ENCODE peak calls at places on chromosomes 16 and 17, in seven cellular contexts. Y, D, Q, G, R, Z and N are unnamed samples. For H3K79me2, the result is how much of the 10 kb centered on the place peaks cover.

GRCh38 chr17:28216528-28216927 is 102.5 kb upstream of the TMEM97 start:
- DNase-seq in Y (peak), D (no peak), Q (no peak), G (peak), R (peak), Z (no peak), N (no peak)

GRCh38 chr17:59512844-59513383 is 52.5 kb upstream of the DHX40 start:
- DNase-seq in Y (no peak), D (no peak), Q (no peak), G (no peak), R (no peak), Z (no peak), N (no peak)

GRCh38 chr16:19472487-19472886 is 49.4 kb downstream of the GDE1 start:
- DNase-seq in Y (no peak), D (no peak), Q (no peak), G (no peak), R (no peak), Z (no peak), N (no peak)

GRCh38 chr16:84527486-84528269 is 23.2 kb upstream of the MEAK7 start:
- DNase-seq in Y (no peak), D (no peak), Q (no peak), G (no peak), R (no peak), Z (no peak), N (no peak)

GRCh38 chr16:78768723-78769122 is 669.3 kb downstream of the WWOX start:
- DNase-seq in Y (no peak), D (no peak), Q (no peak), G (no peak), R (no peak), Z (no peak), N (peak)

GRCh38 chr17:38605852-38606645 is at the start of gene SRCIN1:
- DNase-seq in Y (no peak), D (peak), Q (peak), G (peak), R (peak), Z (no peak), N (peak)

GRCh38 chr16:68539704-68540370 is 746 bp downstream of the ZFP90 start:
- DNase-seq in Y (peak), D (no peak), Q (peak), G (peak), R (peak), Z (no peak), N (peak)

GRCh38 chr17:39621523-39622379 is 5.0 kb upstream of the PPP1R1B start:
- DNase-seq in Y (peak), D (peak), Q (peak), G (peak), R (peak), Z (no peak), N (peak)

GRCh38 chr16:27311449-27311831 is 2.3 kb upstream of the IL4R start:
- DNase-seq in Y (no peak), D (no peak), Q (no peak), G (no peak), R (peak), Z (no peak), N (no peak)

GRCh38 chr17:4506180-4506814 is 7.6 kb downstream of the SPNS2 start:
- DNase-seq in Y (no peak), D (no peak), Q (no peak), G (no peak), R (no peak), Z (no peak), N (no peak)

GRCh38 chr17:58089111-58089510 is 5.9 kb downstream of the DYNLL2 start:
- DNase-seq in Y (no peak), D (no peak), Q (no peak), G (no peak), R (no peak), Z (no peak), N (no peak)

GRCh38 chr17:37789166-37789565 is 44.3 kb upstream of the HNF1B start:
- DNase-seq in Y (no peak), D (no peak), Q (no peak), G (no peak), R (no peak), Z (no peak), N (no peak)

GRCh38 chr16:85613609-85614337 is 651 bp downstream of the GSE1 start:
- DNase-seq in Y (peak), D (peak), Q (peak), G (peak), R (peak), Z (no peak), N (peak)

GRCh38 chr17:16932611-16933010 is 39.3 kb downstream of the TNFRSF13B start:
- DNase-seq in Y (no peak), D (no peak), Q (no peak), G (no peak), R (no peak), Z (no peak), N (no peak)

GRCh38 chr17:21209511-21210175 is 4.3 kb downstream of the TMEM11 start:
- DNase-seq in Y (no peak), D (no peak), Q (no peak), G (no peak), R (peak), Z (no peak), N (no peak)

GRCh38 chr17:39015546-39015935 is 48.3 kb upstream of the FBXO47 start:
- DNase-seq in Y (no peak), D (no peak), Q (no peak), G (no peak), R (no peak), Z (no peak), N (no peak)

DNA sequence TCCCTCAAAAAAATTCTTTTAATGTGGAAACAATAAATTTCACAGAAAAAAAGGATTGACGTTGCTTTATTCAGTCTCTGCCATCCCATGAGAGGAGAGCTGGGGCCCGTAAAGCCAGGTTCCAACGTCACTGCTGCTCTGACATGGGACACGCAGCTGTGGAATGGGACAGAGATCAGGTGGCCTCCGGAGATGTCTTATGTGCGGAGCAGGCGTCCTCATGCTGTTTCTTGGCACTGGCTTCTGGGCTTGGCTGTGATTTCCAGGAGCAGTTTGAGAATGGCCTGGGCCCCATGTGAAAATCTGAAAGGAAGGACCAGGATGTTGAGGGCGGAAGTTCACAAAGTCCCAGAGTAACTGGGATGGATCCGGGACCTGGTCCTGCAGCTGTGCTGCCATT is 32.4 kb downstream of the NDEL1 start:
- DNase-seq in Y (no peak), D (no peak), Q (no peak), G (no peak), R (no peak), Z (no peak), N (no peak)
- H3K79me2 ChIP-seq in Y (under half), D (under half), Q (under half), G (under half), R (half or more), Z (under half), N (under half)

DNA sequence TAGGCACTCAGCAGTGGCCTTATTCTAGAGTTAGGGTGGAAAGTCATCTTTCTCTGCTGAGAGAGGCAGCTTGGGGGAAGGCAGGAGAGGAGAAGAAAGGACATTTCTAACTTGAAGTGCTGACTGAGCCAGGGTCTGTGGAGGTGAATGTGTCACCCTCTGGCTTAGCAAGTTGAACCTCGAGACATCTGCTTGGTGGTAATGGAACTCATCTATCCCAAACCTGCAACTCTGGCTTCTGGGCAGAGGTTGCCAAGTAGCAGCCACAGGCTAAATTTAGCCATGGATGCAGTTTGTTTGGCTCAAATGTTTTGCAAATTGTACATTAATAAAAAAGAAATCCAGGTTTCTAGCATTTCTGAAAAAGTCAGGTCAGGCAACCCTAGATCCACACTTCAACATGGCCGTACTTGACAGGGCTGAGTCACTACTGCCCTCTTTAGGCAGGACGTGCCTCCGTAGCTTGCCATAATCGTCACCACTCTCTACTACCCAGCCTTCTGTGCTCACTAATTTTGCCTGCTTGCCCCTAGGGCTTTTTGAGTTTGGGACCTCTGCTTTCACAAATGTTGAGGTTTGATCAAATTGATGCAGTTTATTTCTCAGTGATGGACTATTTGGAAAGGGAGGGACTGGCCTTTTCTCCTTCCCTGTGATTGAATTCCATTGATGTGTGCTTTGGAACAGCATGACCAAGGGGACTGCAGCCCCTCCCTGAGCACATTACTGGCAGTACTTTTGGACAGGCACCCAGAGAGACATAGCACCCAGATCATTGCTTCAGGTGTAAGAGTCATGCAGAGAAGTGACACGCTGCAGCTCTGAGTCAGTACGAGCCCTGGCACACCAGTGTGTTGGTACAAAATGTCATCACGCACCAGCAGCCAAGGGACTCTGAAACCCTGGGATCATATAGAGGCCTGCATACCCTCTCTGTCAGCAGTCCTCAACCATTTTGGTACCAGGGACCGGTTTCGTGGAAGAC is 5.2 kb downstream of the CDH13 start:
- DNase-seq in Y (peak), D (no peak), Q (no peak), G (peak), R (no peak), Z (no peak), N (peak)
- H3K4me3 ChIP-seq in Y (no peak), D (no peak), Q (no peak), G (no peak), R (no peak), Z (no peak), N (no peak)

GRCh38 chr16:1964046-1964505 is 550 bp downstream of the RPS2 start:
- DNase-seq in Y (peak), D (peak), Q (peak), G (no peak), R (peak), Z (no peak), N (peak)
- H3K79me2 ChIP-seq in Y (half or more), D (half or more), Q (half or more), G (under half), R (half or more), Z (half or more), N (half or more)

DNA sequence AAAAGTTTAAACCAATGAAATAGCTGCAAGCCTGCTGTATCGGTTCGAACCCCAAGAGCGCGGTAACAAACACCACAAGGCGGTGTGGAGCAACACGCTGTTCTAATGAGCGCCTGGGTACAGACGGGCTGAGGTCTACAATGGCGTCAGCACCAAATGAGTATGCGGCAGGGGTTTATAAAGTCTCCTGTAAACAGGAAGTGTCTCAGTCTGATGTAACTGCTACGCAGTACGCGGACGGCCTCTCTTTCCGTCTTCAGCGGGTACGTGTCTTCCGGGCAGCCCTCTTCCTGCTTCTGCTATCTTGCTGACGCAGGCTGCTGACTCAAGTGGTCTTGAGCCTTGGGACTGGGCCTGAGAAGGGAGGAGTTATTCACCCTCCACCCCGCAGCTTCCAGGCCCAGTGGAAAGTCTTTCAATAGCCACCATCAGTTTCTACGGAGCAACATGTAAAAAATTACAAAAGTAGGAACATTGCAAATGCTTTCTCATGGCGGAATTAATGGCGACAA is 40.5 kb upstream of the KCNJ2 start:
- DNase-seq in Y (no peak), D (no peak), Q (no peak), G (no peak), R (no peak), Z (no peak), N (no peak)
- H3K4me3 ChIP-seq in Y (no peak), D (no peak), Q (no peak), G (no peak), R (no peak), Z (no peak), N (no peak)